ENCODE peak calls at places on chromosomes 16 and 17, in eight cellular contexts. S is body of pancreas, V is H54, U is heart left ventricle, T is tibial nerve, I is adrenal gland, K is breast epithelium, C is stomach. J is an unnamed sample.

GRCh38 chr16:7431723-7432122 is 99.1 kb downstream of the RBFOX1 start:
- DNase-seq in S (no peak), V (no peak), U (no peak), T (no peak), I (no peak), K (no peak), C (no peak), J (no peak)

GRCh38 chr17:78407387-78407990 is 29.0 kb downstream of the PGS1 start:
- DNase-seq in S (peak), V (no peak), U (no peak), T (no peak), I (no peak), K (no peak), C (no peak), J (no peak)

GRCh38 chr16:27892879-27893278 is 170.6 kb downstream of the GSG1L start:
- DNase-seq in S (no peak), V (no peak), U (no peak), T (no peak), I (no peak), K (no peak), C (no peak), J (no peak)

GRCh38 chr16:79449067-79449466 is 151.5 kb downstream of the MAF start:
- DNase-seq in S (no peak), V (no peak), U (no peak), T (no peak), I (no peak), K (no peak), C (no peak), J (no peak)

GRCh38 chr17:62627904-62628603 is 584 bp downstream of the MRC2 start:
- DNase-seq in S (no peak), V (no peak), U (peak), T (no peak), I (no peak), K (no peak), C (no peak), J (no peak)

GRCh38 chr16:65409505-65409904 is 287.6 kb upstream of the CDH11 start:
- DNase-seq in S (no peak), V (no peak), U (no peak), T (no peak), I (no peak), K (no peak), C (no peak), J (no peak)

GRCh38 chr16:318628-319027 is 33.9 kb downstream of the AXIN1 start:
- DNase-seq in S (no peak), V (no peak), U (no peak), T (no peak), I (no peak), K (no peak), C (no peak), J (no peak)

GRCh38 chr17:73068322-73069153 is 23.9 kb downstream of the SLC39A11 start:
- DNase-seq in S (peak), V (no peak), U (no peak), T (no peak), I (no peak), K (no peak), C (no peak), J (peak)

GRCh38 chr17:12070561-12070960 is 49.9 kb downstream of the MAP2K4 start:
- DNase-seq in S (no peak), V (peak), U (no peak), T (no peak), I (no peak), K (no peak), C (no peak), J (no peak)

GRCh38 chr17:79095345-79096055 is 20.9 kb downstream of the ENGASE start:
- DNase-seq in S (no peak), V (peak), U (no peak), T (no peak), I (no peak), K (no peak), C (no peak), J (no peak)

GRCh38 chr16:48537909-48538745 is 71.9 kb downstream of the N4BP1 start:
- DNase-seq in S (no peak), V (no peak), U (peak), T (peak), I (peak), K (no peak), C (no peak), J (no peak)

GRCh38 chr17:83174859-83175550 is 95.6 kb downstream of the METRNL start:
- DNase-seq in S (peak), V (no peak), U (no peak), T (no peak), I (peak), K (no peak), C (no peak), J (peak)

GRCh38 chr17:2068589-2069051 is 13.7 kb downstream of the HIC1 start:
- DNase-seq in S (no peak), V (no peak), U (no peak), T (no peak), I (peak), K (no peak), C (no peak), J (no peak)

GRCh38 chr16:84764970-84765369 is 54.8 kb upstream of the CRISPLD2 start:
- DNase-seq in S (no peak), V (no peak), U (no peak), T (no peak), I (no peak), K (no peak), C (no peak), J (no peak)

GRCh38 chr16:27531186-27531585 is 18.5 kb downstream of the GTF3C1 start:
- DNase-seq in S (no peak), V (no peak), U (no peak), T (no peak), I (no peak), K (no peak), C (no peak), J (no peak)

GRCh38 chr17:80545499-80545826 is 825 bp downstream of the RPTOR start:
- DNase-seq in S (no peak), V (no peak), U (no peak), T (no peak), I (no peak), K (no peak), C (no peak), J (no peak)

GRCh38 chr17:58643147-58643546 is 48.7 kb downstream of the TEX14 start:
- DNase-seq in S (no peak), V (peak), U (no peak), T (no peak), I (no peak), K (no peak), C (no peak), J (no peak)
- TF ChIP-seq POLR2A in S (no peak), V (no peak), U (no peak), T (no peak), I (no peak), K (no peak), C (no peak), J (no peak)

GRCh38 chr17:44797809-44798208 is 32.3 kb downstream of the GJC1 start:
- DNase-seq in S (no peak), V (no peak), U (no peak), T (no peak), I (no peak), K (no peak), C (no peak), J (peak)
- TF ChIP-seq POLR2A in S (no peak), V (no peak), U (no peak), T (no peak), I (no peak), K (no peak), C (no peak), J (no peak)

GRCh38 chr16:30949655-30950515 is 1.0 kb downstream of the ORAI3 start:
- DNase-seq in S (peak), V (peak), U (peak), T (peak), I (peak), K (peak), C (peak), J (peak)

GRCh38 chr16:30947533-30948086 is 1.3 kb upstream of the ORAI3 start:
- DNase-seq in S (no peak), V (no peak), U (no peak), T (no peak), I (no peak), K (no peak), C (no peak), J (no peak)

GRCh38 chr16:30950516-30951073 is 1.7 kb downstream of the ORAI3 start:
- DNase-seq in S (no peak), V (no peak), U (no peak), T (no peak), I (no peak), K (no peak), C (no peak), J (no peak)

GRCh38 chr16:30948087-30948955 is 547 bp upstream of the ORAI3 start:
- DNase-seq in S (peak), V (peak), U (peak), T (peak), I (peak), K (peak), C (peak), J (peak)

DNA sequence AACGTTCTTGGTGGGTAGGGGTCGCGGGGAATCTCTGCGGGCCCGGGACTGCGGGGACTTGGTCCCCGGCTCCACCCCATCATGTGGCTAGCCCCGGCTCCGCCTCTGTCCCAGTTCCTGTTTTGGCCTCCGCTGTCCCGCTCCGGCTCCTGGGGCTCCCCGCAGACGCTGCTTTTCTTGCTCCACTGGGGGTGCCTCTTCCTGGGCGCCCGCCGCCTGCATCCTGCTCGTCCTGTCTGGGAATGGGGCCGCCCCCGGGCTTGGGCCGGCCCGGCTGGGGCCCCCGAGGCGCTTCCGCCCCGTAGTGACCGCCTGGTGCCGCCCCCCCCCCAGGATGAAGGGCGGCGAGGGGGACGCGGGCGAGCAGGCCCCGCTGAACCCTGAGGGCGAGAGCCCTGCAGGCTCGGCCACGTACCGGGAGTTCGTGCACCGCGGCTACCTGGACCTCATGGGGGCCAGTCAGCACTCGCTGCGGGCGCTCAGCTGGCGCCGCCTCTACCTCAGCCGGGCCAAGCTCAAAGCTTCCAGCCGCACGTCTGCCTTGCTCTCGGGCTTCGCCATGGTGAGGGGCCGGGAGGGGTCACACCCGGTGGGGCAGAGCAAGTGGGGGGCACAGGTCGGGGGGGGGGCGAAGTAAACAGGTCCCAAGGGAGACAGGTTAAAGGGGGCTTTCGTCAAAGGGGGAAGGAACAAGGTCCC is at the start of gene ORAI3:
- DNase-seq in S (peak), V (peak), U (peak), T (peak), I (peak), K (peak), C (peak), J (peak)
- TF ChIP-seq POLR2A in S (peak), V (peak), U (peak), T (peak), I (peak), K (no peak), C (no peak), J (no peak)

GRCh38 chr17:67629963-67630320 is 87.8 kb upstream of the NOL11 start:
- DNase-seq in S (peak), V (no peak), U (no peak), T (no peak), I (no peak), K (no peak), C (no peak), J (no peak)
- TF ChIP-seq POLR2A in S (no peak), V (no peak), U (no peak), T (no peak), I (no peak), K (no peak), C (no peak), J (no peak)

J was measured in lower leg skin.